ENCODE peak calls at places on chromosomes 4 and X, in four cellular contexts. One of them, this sample, is unnamed.

GRCh38 chr4:106985830-106986229 is 50.3 kb downstream of the DKK2 start:
- DNase-seq in ascending aorta: no peak
- DNase-seq in neuronal stem cell: no peak
- DNase-seq in MM.1S: no peak
- DNase-seq in this sample: no peak

GRCh38 chrX:13938053-13938765 is 91.5 kb downstream of the GEMIN8 start:
- DNase-seq in ascending aorta: no peak
- DNase-seq in neuronal stem cell: peak; percentile 46
- DNase-seq in MM.1S: peak; percentile 14
- DNase-seq in this sample: peak; percentile 64

GRCh38 chr4:124060261-124060918 is 652.1 kb downstream of the ANKRD50 start:
- DNase-seq in ascending aorta: no peak
- DNase-seq in neuronal stem cell: no peak
- DNase-seq in MM.1S: peak; percentile 80
- DNase-seq in this sample: peak; percentile 59

GRCh38 chrX:101260435-101260834 is 30.7 kb downstream of the TAF7L start:
- DNase-seq in ascending aorta: no peak
- DNase-seq in neuronal stem cell: no peak
- DNase-seq in MM.1S: no peak
- DNase-seq in this sample: peak; percentile 13

GRCh38 chr4:53233396-53233795 is 132.5 kb downstream of the SCFD2 start:
- DNase-seq in ascending aorta: no peak
- DNase-seq in neuronal stem cell: no peak
- DNase-seq in MM.1S: no peak
- DNase-seq in this sample: no peak

GRCh38 chr4:180106122-180106521 is 2137.1 kb upstream of the TENM3 start:
- DNase-seq in ascending aorta: no peak
- DNase-seq in neuronal stem cell: no peak
- DNase-seq in MM.1S: no peak
- DNase-seq in this sample: no peak

GRCh38 chrX:29107231-29107630 is 520.0 kb downstream of the IL1RAPL1 start:
- DNase-seq in ascending aorta: no peak
- DNase-seq in neuronal stem cell: no peak
- DNase-seq in MM.1S: no peak
- DNase-seq in this sample: no peak

GRCh38 chrX:136193771-136194170 is 46.4 kb downstream of the FHL1 start:
- DNase-seq in ascending aorta: no peak
- DNase-seq in neuronal stem cell: no peak
- DNase-seq in MM.1S: no peak
- DNase-seq in this sample: no peak

GRCh38 chr4:6926681-6927478 is 17.3 kb downstream of the TBC1D14 start:
- DNase-seq in ascending aorta: no peak
- DNase-seq in neuronal stem cell: no peak
- DNase-seq in MM.1S: no peak
- DNase-seq in this sample: peak; percentile 75

GRCh38 chr4:105765690-105766407 is 57.3 kb downstream of the GSTCD start:
- DNase-seq in ascending aorta: no peak
- DNase-seq in neuronal stem cell: no peak
- DNase-seq in MM.1S: no peak
- DNase-seq in this sample: peak; percentile 45

GRCh38 chr4:165766018-165766417 is 107.0 kb upstream of the TLL1 start:
- DNase-seq in ascending aorta: no peak
- DNase-seq in neuronal stem cell: no peak
- DNase-seq in MM.1S: no peak
- DNase-seq in this sample: no peak

GRCh38 chr4:77347341-77347740 is 190.3 kb downstream of the CCNG2 start:
- DNase-seq in ascending aorta: no peak
- DNase-seq in neuronal stem cell: no peak
- DNase-seq in MM.1S: no peak
- DNase-seq in this sample: no peak

GRCh38 chr4:23279377-23279988 is 586.7 kb downstream of the GBA3 start:
- DNase-seq in ascending aorta: no peak
- DNase-seq in neuronal stem cell: no peak
- DNase-seq in MM.1S: no peak
- DNase-seq in this sample: no peak

GRCh38 chr4:81198151-81198550 is 16.9 kb downstream of the PRKG2 start:
- DNase-seq in ascending aorta: no peak
- DNase-seq in neuronal stem cell: no peak
- DNase-seq in MM.1S: no peak
- DNase-seq in this sample: peak; percentile 73

GRCh38 chr4:113882668-113883067 is 96.8 kb downstream of the ARSJ start:
- DNase-seq in ascending aorta: no peak
- DNase-seq in neuronal stem cell: no peak
- DNase-seq in MM.1S: peak; percentile 25
- DNase-seq in this sample: no peak

GRCh38 chr4:37891221-37892159 is 606 bp downstream of the TBC1D1 start:
- DNase-seq in ascending aorta: peak; percentile 15
- DNase-seq in neuronal stem cell: peak; percentile 24
- DNase-seq in MM.1S: peak; percentile 84
- DNase-seq in this sample: peak; percentile 34

GRCh38 chrX:45850775-45851433 is 650.2 kb upstream of the DIPK2B start:
- DNase-seq in ascending aorta: no peak
- DNase-seq in neuronal stem cell: no peak
- DNase-seq in MM.1S: peak; percentile 31
- DNase-seq in this sample: no peak

GRCh38 chrX:85590638-85591037 is 211.2 kb upstream of the POF1B start:
- DNase-seq in ascending aorta: no peak
- DNase-seq in neuronal stem cell: no peak
- DNase-seq in MM.1S: no peak
- DNase-seq in this sample: no peak

GRCh38 chrX:64894454-64895038 is 81.7 kb downstream of the ZC4H2 start:
- DNase-seq in ascending aorta: no peak
- DNase-seq in neuronal stem cell: peak; percentile 3
- DNase-seq in MM.1S: peak; percentile 27
- DNase-seq in this sample: peak; percentile 59

GRCh38 chr4:180542445-180543100 is 1700.6 kb upstream of the TENM3 start:
- DNase-seq in ascending aorta: no peak
- DNase-seq in neuronal stem cell: no peak
- DNase-seq in MM.1S: no peak
- DNase-seq in this sample: peak; percentile 18

GRCh38 chr4:22573198-22573597 is 57.3 kb upstream of the ADGRA3 start:
- DNase-seq in ascending aorta: no peak
- DNase-seq in neuronal stem cell: no peak
- DNase-seq in MM.1S: no peak
- DNase-seq in this sample: peak; percentile 30

GRCh38 chr4:158020734-158021346 is 152.0 kb downstream of the GASK1B start:
- DNase-seq in ascending aorta: no peak
- DNase-seq in neuronal stem cell: no peak
- DNase-seq in MM.1S: no peak
- DNase-seq in this sample: peak; percentile 6

GRCh38 chrX:3493605-3494004 is 147.2 kb upstream of the MXRA5 start:
- DNase-seq in ascending aorta: no peak
- DNase-seq in neuronal stem cell: no peak
- DNase-seq in MM.1S: no peak
- DNase-seq in this sample: no peak

GRCh38 chr4:136713140-136713539 is 819.2 kb downstream of the PCDH18 start:
- DNase-seq in ascending aorta: no peak
- DNase-seq in neuronal stem cell: no peak
- DNase-seq in MM.1S: peak; percentile 52
- DNase-seq in this sample: no peak

GRCh38 chrX:3712080-3712869 is 1.2 kb downstream of the PRKX start:
- DNase-seq in ascending aorta: no peak
- DNase-seq in neuronal stem cell: no peak
- DNase-seq in MM.1S: peak; percentile 19
- DNase-seq in this sample: peak; percentile 39

GRCh38 chrX:154918060-154918483 is 31.9 kb downstream of the F8A1 start:
- DNase-seq in ascending aorta: no peak
- DNase-seq in neuronal stem cell: peak; percentile 47
- DNase-seq in MM.1S: peak; percentile 46
- DNase-seq in this sample: peak; percentile 58

GRCh38 chrX:136272325-136272724 is 21.1 kb upstream of the MAP7D3 start:
- DNase-seq in ascending aorta: no peak
- DNase-seq in neuronal stem cell: no peak
- DNase-seq in MM.1S: no peak
- DNase-seq in this sample: no peak

GRCh38 chr4:186887211-186887785 is 163.6 kb upstream of the FAT1 start:
- DNase-seq in ascending aorta: no peak
- DNase-seq in neuronal stem cell: peak; percentile 15
- DNase-seq in MM.1S: no peak
- DNase-seq in this sample: peak; percentile 15
- H3K27ac ChIP-seq in ascending aorta: no peak overlapping the region
- H3K27ac ChIP-seq in neuronal stem cell: no peak overlapping the region
- H3K27ac ChIP-seq in MM.1S: no peak overlapping the region
- H3K27ac ChIP-seq in this sample: no peak overlapping the region

GRCh38 chr4:3523146-3523627 is 9.0 kb downstream of the LRPAP1 start:
- DNase-seq in ascending aorta: peak; percentile 2
- DNase-seq in neuronal stem cell: no peak
- DNase-seq in MM.1S: no peak
- DNase-seq in this sample: no peak

GRCh38 chr4:3523628-3524221 is 8.5 kb downstream of the LRPAP1 start:
- DNase-seq in ascending aorta: peak; percentile 2
- DNase-seq in neuronal stem cell: no peak
- DNase-seq in MM.1S: no peak
- DNase-seq in this sample: no peak

GRCh38 chr4:3525532-3526430 is 6.4 kb downstream of the LRPAP1 start:
- DNase-seq in ascending aorta: no peak
- DNase-seq in neuronal stem cell: no peak
- DNase-seq in MM.1S: no peak
- DNase-seq in this sample: no peak

GRCh38 chr4:3524920-3525319 is 7.3 kb downstream of the LRPAP1 start:
- DNase-seq in ascending aorta: peak; percentile 0
- DNase-seq in neuronal stem cell: no peak
- DNase-seq in MM.1S: no peak
- DNase-seq in this sample: no peak

GRCh38 chr4:3524349-3524748 is 7.9 kb downstream of the LRPAP1 start:
- DNase-seq in ascending aorta: peak; percentile 7
- DNase-seq in neuronal stem cell: no peak
- DNase-seq in MM.1S: no peak
- DNase-seq in this sample: no peak
- H3K4me1 ChIP-seq in ascending aorta: no peaks in the 10 kb centered on the region
- H3K4me1 ChIP-seq in neuronal stem cell: no peaks in the 10 kb centered on the region
- H3K4me1 ChIP-seq in MM.1S: no peaks in the 10 kb centered on the region
- H3K4me1 ChIP-seq in this sample: peaks cover 27% of the 10 kb centered on the region

DNA sequence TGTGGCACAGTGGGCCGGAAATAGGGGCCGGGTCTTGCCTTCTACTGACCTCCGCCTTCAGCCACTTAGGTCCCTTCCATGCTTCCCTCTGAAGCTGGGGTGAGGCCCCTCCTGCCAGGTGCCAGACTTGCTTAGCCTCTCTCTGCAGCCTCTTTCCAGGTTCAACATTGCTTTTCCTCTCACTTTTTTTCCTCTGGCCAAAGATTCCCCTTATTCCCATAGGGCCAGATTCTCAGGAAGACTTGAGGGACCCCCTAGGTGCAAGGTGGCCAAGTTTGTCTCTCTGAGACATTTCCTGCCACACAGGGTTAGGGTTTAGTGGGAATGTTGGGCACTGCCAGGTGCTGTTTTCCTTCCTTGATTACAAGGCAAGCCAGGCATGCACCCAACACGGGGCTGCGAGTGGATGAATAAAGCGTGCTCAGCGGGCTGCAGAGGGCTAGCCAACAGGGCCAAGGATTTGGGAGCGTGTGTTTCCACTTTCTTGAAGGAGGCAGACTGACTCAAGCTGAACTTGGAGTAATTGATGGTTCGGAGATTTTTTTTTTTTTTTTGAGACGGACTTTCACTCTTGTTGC is 7.6 kb upstream of the GJB1 start:
- DNase-seq in ascending aorta: no peak
- DNase-seq in neuronal stem cell: no peak
- DNase-seq in MM.1S: no peak
- DNase-seq in this sample: no peak
- H3K4me3 ChIP-seq in ascending aorta: no peak overlapping the region
- H3K4me3 ChIP-seq in neuronal stem cell: no peak overlapping the region
- H3K4me3 ChIP-seq in MM.1S: no peak overlapping the region
- H3K4me3 ChIP-seq in this sample: no peak overlapping the region

GRCh38 chrX:12805333-12805732 is 14.1 kb downstream of the PRPS2 start:
- DNase-seq in ascending aorta: no peak
- DNase-seq in neuronal stem cell: no peak
- DNase-seq in MM.1S: no peak
- DNase-seq in this sample: no peak

GRCh38 chrX:12802741-12803140 is 11.5 kb downstream of the PRPS2 start:
- DNase-seq in ascending aorta: no peak
- DNase-seq in neuronal stem cell: no peak
- DNase-seq in MM.1S: no peak
- DNase-seq in this sample: no peak

GRCh38 chrX:12799118-12799517 is 7.9 kb downstream of the PRPS2 start:
- DNase-seq in ascending aorta: no peak
- DNase-seq in neuronal stem cell: no peak
- DNase-seq in MM.1S: no peak
- DNase-seq in this sample: no peak

GRCh38 chrX:12804655-12805054 is 13.4 kb downstream of the PRPS2 start:
- DNase-seq in ascending aorta: no peak
- DNase-seq in neuronal stem cell: no peak
- DNase-seq in MM.1S: no peak
- DNase-seq in this sample: no peak
- H3K27ac ChIP-seq in ascending aorta: no peak overlapping the region
- H3K27ac ChIP-seq in neuronal stem cell: no peak overlapping the region
- H3K27ac ChIP-seq in MM.1S: no peak overlapping the region
- H3K27ac ChIP-seq in this sample: no peak overlapping the region

GRCh38 chrX:53082773-53083616 is 828 bp downstream of the TSPYL2 start:
- DNase-seq in ascending aorta: no peak
- DNase-seq in neuronal stem cell: no peak
- DNase-seq in MM.1S: no peak
- DNase-seq in this sample: no peak

GRCh38 chrX:53078943-53079342 is 3.2 kb upstream of the TSPYL2 start:
- DNase-seq in ascending aorta: no peak
- DNase-seq in neuronal stem cell: no peak
- DNase-seq in MM.1S: no peak
- DNase-seq in this sample: no peak

GRCh38 chrX:53084043-53084570 is 1.9 kb downstream of the TSPYL2 start:
- DNase-seq in ascending aorta: no peak
- DNase-seq in neuronal stem cell: no peak
- DNase-seq in MM.1S: no peak
- DNase-seq in this sample: no peak

GRCh38 chrX:53081925-53082772 is at the start of gene TSPYL2:
- DNase-seq in ascending aorta: peak; percentile 89
- DNase-seq in neuronal stem cell: peak; percentile 92
- DNase-seq in MM.1S: peak; percentile 88
- DNase-seq in this sample: peak; percentile 90

DNA sequence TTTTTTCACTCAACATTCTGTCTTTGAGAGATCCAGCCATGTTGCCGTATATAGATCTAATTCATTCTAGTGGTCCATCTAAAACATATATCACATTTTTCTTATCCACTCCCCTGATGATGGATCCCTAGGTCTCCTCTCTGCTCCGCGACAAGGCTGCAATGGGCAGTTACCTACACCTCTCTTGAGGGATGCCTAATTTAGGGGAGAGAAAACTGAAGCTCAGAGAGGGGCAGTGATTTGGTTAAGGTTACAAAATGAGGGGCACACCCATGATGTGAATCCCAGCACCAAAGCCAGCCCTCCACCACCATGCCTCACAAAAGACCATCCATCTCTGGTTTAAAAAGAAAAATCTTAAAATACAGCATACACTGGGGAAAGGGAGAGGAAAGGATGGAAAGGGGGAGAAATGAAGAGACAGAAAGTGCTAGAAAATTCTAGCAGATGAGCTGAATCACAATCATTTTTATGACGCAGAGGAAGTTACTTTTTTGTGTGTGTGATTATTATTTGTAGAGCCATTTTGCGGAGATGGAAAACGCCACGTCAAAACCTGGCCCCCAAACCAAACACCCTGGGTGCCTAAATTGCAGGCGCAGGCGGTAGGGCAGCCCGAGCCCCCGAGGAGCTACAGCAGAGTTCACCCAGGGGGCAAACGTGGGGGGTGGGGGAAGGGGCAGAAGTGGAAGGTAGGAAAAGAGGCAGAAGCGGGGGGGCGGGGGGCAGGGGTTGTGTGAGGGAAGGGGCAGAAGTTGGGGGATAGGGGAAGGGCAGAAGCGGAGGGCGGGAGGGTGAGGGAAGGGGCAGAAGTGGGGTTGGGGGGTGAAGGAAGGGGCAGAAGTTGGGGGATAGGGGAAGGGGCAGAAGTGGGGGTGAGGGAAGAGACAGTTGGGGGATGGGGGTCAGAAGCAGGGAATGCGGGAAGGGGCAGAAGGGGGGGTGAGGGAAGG is 1.3 kb upstream of the TSPYL2 start:
- DNase-seq in ascending aorta: no peak
- DNase-seq in neuronal stem cell: no peak
- DNase-seq in MM.1S: no peak
- DNase-seq in this sample: no peak
- H3K4me1 ChIP-seq in ascending aorta: no peaks in the 10 kb centered on the region
- H3K4me1 ChIP-seq in neuronal stem cell: peaks cover 5% of the 10 kb centered on the region
- H3K4me1 ChIP-seq in MM.1S: no peaks in the 10 kb centered on the region
- H3K4me1 ChIP-seq in this sample: no peaks in the 10 kb centered on the region